ENCODE peak calls at places on chromosomes 4 and X, in seven cellular contexts. V, Q, G, C, Y, M and K are unnamed samples.

GRCh38 chr4:81195475-81195874 is 19.5 kb downstream of the PRKG2 start:
- DNase-seq in V (no peak), Q (no peak), G (no peak), C (no peak), Y (no peak), M (no peak), K (no peak)

GRCh38 chr4:144685916-144686315 is 40.0 kb downstream of the HHIP start:
- DNase-seq in V (no peak), Q (no peak), G (no peak), C (no peak), Y (no peak), M (no peak), K (no peak)

GRCh38 chr4:37628977-37629609 is 57.1 kb downstream of the RELL1 start:
- DNase-seq in V (no peak), Q (peak), G (peak), C (peak), Y (no peak), M (no peak), K (no peak)

GRCh38 chr4:3073158-3074077 is 920 bp downstream of the HTT-AS start:
- DNase-seq in V (no peak), Q (no peak), G (no peak), C (no peak), Y (no peak), M (no peak), K (peak)

GRCh38 chr4:55834086-55834795 is 14.7 kb downstream of the EXOC1L start:
- DNase-seq in V (no peak), Q (no peak), G (no peak), C (no peak), Y (no peak), M (no peak), K (no peak)

GRCh38 chr4:25439913-25440477 is 62.9 kb downstream of the ANAPC4 start:
- DNase-seq in V (no peak), Q (peak), G (peak), C (peak), Y (peak), M (no peak), K (peak)

GRCh38 chr4:18535948-18536347 is 514.4 kb upstream of the LCORL start:
- DNase-seq in V (no peak), Q (no peak), G (no peak), C (no peak), Y (no peak), M (no peak), K (no peak)

GRCh38 chr4:10879411-10880110 is 195.0 kb upstream of the CLNK start:
- DNase-seq in V (no peak), Q (peak), G (no peak), C (no peak), Y (no peak), M (no peak), K (no peak)

GRCh38 chrX:109475174-109475891 is 6.6 kb downstream of the GUCY2F start:
- DNase-seq in V (no peak), Q (peak), G (peak), C (peak), Y (peak), M (no peak), K (no peak)

GRCh38 chr4:119025916-119026661 is 109.5 kb upstream of the MYOZ2 start:
- DNase-seq in V (no peak), Q (peak), G (peak), C (peak), Y (no peak), M (no peak), K (peak)

GRCh38 chr4:56261027-56261426 is 126.3 kb downstream of the AASDH start:
- DNase-seq in V (no peak), Q (no peak), G (no peak), C (no peak), Y (no peak), M (no peak), K (no peak)

GRCh38 chrX:46647251-46647650 is 73.7 kb downstream of the CHST7 start:
- DNase-seq in V (no peak), Q (no peak), G (peak), C (no peak), Y (no peak), M (no peak), K (no peak)

GRCh38 chr4:1792832-1793495 is at the start of gene FGFR3:
- DNase-seq in V (peak), Q (peak), G (no peak), C (no peak), Y (no peak), M (no peak), K (no peak)

GRCh38 chr4:168360271-168360670 is 41.7 kb upstream of the DDX60 start:
- DNase-seq in V (no peak), Q (no peak), G (no peak), C (no peak), Y (no peak), M (no peak), K (no peak)

GRCh38 chr4:184588893-184589292 is 60.4 kb downstream of the CASP3 start:
- DNase-seq in V (no peak), Q (no peak), G (no peak), C (no peak), Y (no peak), M (no peak), K (no peak)

GRCh38 chr4:62342346-62342745 is 1142.2 kb downstream of the ADGRL3 start:
- DNase-seq in V (no peak), Q (peak), G (no peak), C (no peak), Y (no peak), M (no peak), K (no peak)

GRCh38 chr4:29704059-29704458 is 1016.1 kb upstream of the PCDH7 start:
- DNase-seq in V (no peak), Q (no peak), G (no peak), C (no peak), Y (no peak), M (no peak), K (no peak)

GRCh38 chr4:1048781-1049590 is 37.6 kb downstream of the FGFRL1 start:
- DNase-seq in V (no peak), Q (no peak), G (no peak), C (no peak), Y (no peak), M (no peak), K (no peak)

GRCh38 chr4:52135166-52135565 is 84.1 kb downstream of the SPATA18 start:
- DNase-seq in V (no peak), Q (no peak), G (no peak), C (no peak), Y (no peak), M (no peak), K (no peak)

GRCh38 chrX:16465081-16465876 is 184.7 kb upstream of the S100G start:
- DNase-seq in V (no peak), Q (peak), G (no peak), C (no peak), Y (no peak), M (no peak), K (no peak)

GRCh38 chrX:14508025-14508690 is 21.2 kb upstream of the GLRA2 start:
- DNase-seq in V (no peak), Q (peak), G (no peak), C (no peak), Y (no peak), M (no peak), K (no peak)

GRCh38 chr4:137370699-137371098 is 161.6 kb downstream of the PCDH18 start:
- DNase-seq in V (no peak), Q (no peak), G (no peak), C (no peak), Y (no peak), M (no peak), K (no peak)

GRCh38 chr4:85677286-85677685 is 202.3 kb downstream of the ARHGAP24 start:
- DNase-seq in V (no peak), Q (no peak), G (no peak), C (no peak), Y (no peak), M (no peak), K (no peak)

GRCh38 chr4:38660838-38661237 is 3.2 kb upstream of the KLF3 start:
- DNase-seq in V (no peak), Q (no peak), G (no peak), C (no peak), Y (no peak), M (no peak), K (no peak)

GRCh38 chr4:1462009-1462767 is 55.9 kb upstream of the NKX1-1 start:
- DNase-seq in V (no peak), Q (no peak), G (no peak), C (no peak), Y (no peak), M (no peak), K (peak)

GRCh38 chrX:13791559-13791958 is 25.3 kb downstream of the GPM6B start:
- DNase-seq in V (no peak), Q (no peak), G (no peak), C (no peak), Y (no peak), M (no peak), K (no peak)

GRCh38 chr4:25628441-25628840 is 27.2 kb upstream of the SLC34A2 start:
- DNase-seq in V (no peak), Q (no peak), G (no peak), C (no peak), Y (no peak), M (no peak), K (no peak)

GRCh38 chr4:175639346-175639745 is 172.7 kb downstream of the GPM6A start:
- DNase-seq in V (no peak), Q (peak), G (no peak), C (no peak), Y (no peak), M (no peak), K (no peak)

GRCh38 chr4:15382669-15383273 is 45.1 kb upstream of the C1QTNF7 start:
- DNase-seq in V (no peak), Q (no peak), G (no peak), C (no peak), Y (no peak), M (no peak), K (no peak)

GRCh38 chr4:145066063-145066501 is 31.9 kb downstream of the ANAPC10 start:
- DNase-seq in V (no peak), Q (no peak), G (peak), C (no peak), Y (no peak), M (no peak), K (no peak)

GRCh38 chr4:27123769-27124124 is 263.1 kb downstream of the STIM2 start:
- DNase-seq in V (no peak), Q (no peak), G (no peak), C (no peak), Y (no peak), M (no peak), K (no peak)

GRCh38 chr4:27123050-27123768 is 262.6 kb downstream of the STIM2 start:
- DNase-seq in V (no peak), Q (peak), G (no peak), C (no peak), Y (no peak), M (no peak), K (peak)

GRCh38 chr4:27129871-27130277 is 269.2 kb downstream of the STIM2 start:
- DNase-seq in V (no peak), Q (no peak), G (no peak), C (no peak), Y (no peak), M (no peak), K (no peak)

GRCh38 chr4:27132497-27132896 is 271.9 kb downstream of the STIM2 start:
- DNase-seq in V (no peak), Q (no peak), G (no peak), C (no peak), Y (no peak), M (no peak), K (no peak)

DNA sequence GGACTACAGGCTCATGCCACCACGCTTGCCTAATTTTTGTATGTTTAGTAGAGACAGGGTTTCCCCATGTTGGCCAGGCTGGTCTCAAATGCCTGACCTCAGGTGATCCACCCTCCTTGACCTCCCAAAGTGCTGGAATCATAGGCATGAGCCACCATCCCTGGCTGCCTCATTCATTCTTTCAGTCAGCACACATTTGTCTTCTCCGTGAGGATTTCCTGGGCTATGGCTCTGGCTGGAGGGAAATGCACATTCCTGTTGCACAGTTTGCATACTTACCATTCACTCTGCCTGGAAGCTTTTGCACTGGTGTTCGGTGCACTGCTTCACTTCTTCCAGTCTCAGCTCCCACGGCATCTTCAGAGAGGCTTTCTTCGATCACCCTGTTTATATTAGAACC is 267.8 kb downstream of the STIM2 start:
- DNase-seq in V (no peak), Q (no peak), G (no peak), C (no peak), Y (no peak), M (no peak), K (no peak)
- H3K27ac ChIP-seq in V (no peak), Q (no peak), G (no peak), C (no peak), Y (no peak), M (no peak), K (no peak)

DNA sequence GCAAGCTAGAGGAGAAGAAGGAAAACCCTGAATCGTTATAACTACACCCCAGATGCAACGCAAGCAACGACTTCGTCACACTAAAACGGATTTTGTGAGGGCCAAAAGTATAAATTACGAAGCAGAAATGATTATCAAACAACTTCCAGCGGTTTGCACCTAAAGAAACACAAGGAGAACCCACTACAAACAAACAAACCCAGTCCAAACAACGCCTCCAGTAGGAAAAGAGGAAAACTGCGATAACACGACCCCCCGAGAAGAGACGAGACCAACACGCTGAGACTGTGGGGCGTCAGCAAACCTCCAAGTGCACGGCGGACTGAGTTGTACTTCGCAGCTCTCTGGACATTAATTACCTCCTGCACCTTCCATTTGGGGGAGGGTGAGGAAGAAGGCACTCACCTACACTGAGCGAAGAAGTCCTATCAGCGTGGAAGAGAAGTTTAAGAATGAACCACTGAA is at the start of gene MAB21L2:
- DNase-seq in V (no peak), Q (no peak), G (no peak), C (no peak), Y (no peak), M (no peak), K (no peak)
- H3K4me3 ChIP-seq in V (peak), Q (no peak), G (no peak), C (peak), Y (peak), M (no peak), K (peak)

DNA sequence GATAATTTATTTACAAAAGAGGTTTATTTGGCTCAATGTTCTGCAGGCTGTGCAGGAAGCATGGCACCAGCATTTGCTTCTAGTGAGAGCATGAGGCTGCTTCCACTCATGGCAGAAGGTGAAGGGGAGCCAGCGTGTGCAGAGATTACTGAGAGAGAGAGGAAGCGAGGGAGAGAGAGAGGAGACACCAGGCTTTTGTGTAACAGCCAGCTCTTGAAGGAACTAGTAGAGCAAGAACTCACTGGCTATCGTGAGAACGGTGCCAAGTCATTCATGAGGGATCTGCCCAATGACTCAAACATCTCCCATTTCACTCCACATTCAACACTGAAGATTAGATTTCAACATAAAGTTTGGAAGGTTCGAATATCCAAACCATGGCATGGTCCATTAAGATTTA is 12.7 kb downstream of the GUCY1A1 start:
- DNase-seq in V (no peak), Q (peak), G (no peak), C (no peak), Y (no peak), M (no peak), K (peak)
- H3K27ac ChIP-seq in V (no peak), Q (peak), G (no peak), C (no peak), Y (no peak), M (no peak), K (no peak)

GRCh38 chr4:88759039-88759631 is 61.5 kb upstream of the NAP1L5 start:
- DNase-seq in V (no peak), Q (no peak), G (no peak), C (no peak), Y (no peak), M (no peak), K (no peak)
- H3K4me3 ChIP-seq in V (peak), Q (no peak), G (no peak), C (no peak), Y (no peak), M (no peak), K (no peak)

DNA sequence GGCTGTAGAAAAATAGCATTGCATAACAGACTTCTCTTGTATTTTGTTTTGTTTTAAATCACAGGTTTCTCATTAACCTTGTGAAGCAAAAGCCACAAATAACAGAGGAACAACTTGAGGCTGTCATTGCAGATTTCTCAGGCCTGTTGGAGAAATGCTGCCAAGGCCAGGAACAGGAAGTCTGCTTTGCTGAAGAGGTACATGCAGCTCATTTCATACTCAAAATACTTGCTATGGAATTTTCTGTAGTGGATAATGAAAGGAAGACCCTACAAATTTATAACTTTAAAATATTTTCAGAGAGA is 17.6 kb downstream of the AFP start:
- DNase-seq in V (no peak), Q (no peak), G (no peak), C (no peak), Y (no peak), M (no peak), K (no peak)
- H3K27ac ChIP-seq in V (no peak), Q (no peak), G (no peak), C (no peak), Y (no peak), M (no peak), K (no peak)